ENCODE peak calls at places on chromosomes 1 and 21, in nine cellular contexts. I is activated CD4-positive, CD25-positive, alpha-beta regulatory T cell; H is NCI-H1105 treated with DMSO at 0.1 percent for 48 hours; G is RCC 7860; X is NCI-H1092; M is neural crest cell; P is IMR-90; E is NCI-H2029; D is lung. Z is an unnamed sample.

GRCh38 chr1:231487019-231487418 is 41.5 kb upstream of the TSNAX start:
- DNase-seq in I (no peak), H (no peak), G (no peak), X (no peak), M (no peak), P (peak), E (no peak), D (no peak), Z (no peak)

GRCh38 chr1:2785631-2786328 is 15.7 kb downstream of the TTC34 start:
- DNase-seq in I (no peak), H (no peak), G (no peak), X (no peak), M (no peak), P (no peak), E (no peak), D (no peak), Z (no peak)

GRCh38 chr1:234201600-234201999 is 171.7 kb upstream of the COA6 start:
- DNase-seq in I (no peak), H (no peak), G (no peak), X (no peak), M (no peak), P (no peak), E (no peak), D (no peak), Z (no peak)

GRCh38 chr21:36422279-36423098 is 37.3 kb downstream of the CHAF1B start:
- DNase-seq in I (no peak), H (peak), G (peak), X (no peak), M (peak), P (peak), E (no peak), D (peak), Z (no peak)

GRCh38 chr1:150151291-150152181 is 1.8 kb downstream of the PLEKHO1 start:
- DNase-seq in I (peak), H (no peak), G (no peak), X (no peak), M (no peak), P (no peak), E (no peak), D (no peak), Z (no peak)

GRCh38 chr1:93056214-93056613 is 22.9 kb upstream of the MTF2 start:
- DNase-seq in I (no peak), H (no peak), G (no peak), X (no peak), M (peak), P (peak), E (no peak), D (no peak), Z (no peak)

GRCh38 chr1:183044893-183045649 is 21.9 kb downstream of the LAMC1 start:
- DNase-seq in I (no peak), H (no peak), G (no peak), X (no peak), M (no peak), P (no peak), E (no peak), D (no peak), Z (no peak)

GRCh38 chr1:68811806-68812205 is 314.9 kb upstream of the DEPDC1 start:
- DNase-seq in I (no peak), H (peak), G (no peak), X (no peak), M (no peak), P (no peak), E (no peak), D (no peak), Z (no peak)

GRCh38 chr1:219568728-219569127 is 44.2 kb downstream of the ZC3H11B start:
- DNase-seq in I (no peak), H (no peak), G (peak), X (no peak), M (no peak), P (no peak), E (no peak), D (no peak), Z (no peak)